ENCODE peak calls at places on chromosomes 13 and 19, in eight cellular contexts. B is AG10803, I is HCT116, Y is WERI-Rb-1, T is astrocyte, N is heart right ventricle, E is heart left ventricle, W is SK-N-SH. S is an unnamed sample.

GRCh38 chr19:16233081-16233776 is 35.5 kb downstream of the AP1M1 start:
- DNase-seq in Y (no peak), N (no peak), W (peak), I (no peak), E (no peak), B (no peak), T (no peak), S (no peak)

GRCh38 chr13:49110122-49110831 is 109.9 kb upstream of the MLNR start:
- DNase-seq in E (peak), W (peak), Y (peak), B (peak), I (peak), N (peak), T (peak), S (peak)

GRCh38 chr13:54241719-54242118 is 1213.1 kb downstream of the OLFM4 start:
- DNase-seq in T (no peak), Y (no peak), B (no peak), W (no peak), I (no peak), N (no peak), E (no peak), S (no peak)

GRCh38 chr19:9848761-9849160 is 13.6 kb downstream of the PIN1 start:
- DNase-seq in W (no peak), T (no peak), E (no peak), I (no peak), Y (peak), B (no peak), N (no peak), S (no peak)

GRCh38 chr13:51315658-51316057 is 23.8 kb upstream of the SERPINE3 start:
- DNase-seq in B (no peak), E (no peak), N (no peak), Y (no peak), T (peak), I (no peak), W (no peak), S (no peak)

GRCh38 chr19:29529646-29530548 is 4.1 kb downstream of the VSTM2B start:
- DNase-seq in T (no peak), I (no peak), W (peak), N (no peak), E (peak), Y (no peak), B (no peak), S (no peak)

GRCh38 chr13:40130871-40131636 is 475.6 kb downstream of the COG6 start:
- DNase-seq in W (no peak), N (no peak), Y (no peak), B (peak), T (peak), E (no peak), I (peak), S (no peak)

GRCh38 chr19:29779921-29780320 is 31.9 kb upstream of the CCNE1 start:
- DNase-seq in Y (no peak), I (no peak), E (no peak), B (no peak), T (no peak), W (no peak), N (no peak), S (no peak)

GRCh38 chr19:3479177-3479818 is 1.0 kb downstream of the SMIM24 start:
- DNase-seq in Y (peak), W (peak), I (peak), T (no peak), B (no peak), N (no peak), E (no peak), S (no peak)

GRCh38 chr13:37488682-37489081 is 109.9 kb downstream of the POSTN start:
- DNase-seq in B (peak), E (no peak), I (no peak), N (no peak), T (peak), W (no peak), Y (no peak), S (no peak)

GRCh38 chr13:110874508-110874960 is 40.3 kb downstream of the ANKRD10 start:
- DNase-seq in I (peak), T (peak), B (peak), Y (peak), N (peak), E (peak), W (peak), S (no peak)

GRCh38 chr19:10505583-10506229 is 2.5 kb upstream of the KEAP1 start:
- DNase-seq in Y (peak), I (peak), E (peak), B (peak), T (no peak), N (peak), W (peak), S (no peak)

GRCh38 chr13:43316997-43317396 is 293.6 kb downstream of the DNAJC15 start:
- DNase-seq in B (peak), E (no peak), I (no peak), N (peak), T (peak), Y (no peak), W (peak), S (no peak)

GRCh38 chr13:113297370-113297871 is 382 bp downstream of the LAMP1 start:
- DNase-seq in W (no peak), T (no peak), I (no peak), E (no peak), N (no peak), B (peak), Y (peak), S (no peak)

GRCh38 chr13:75395056-75395455 is 86.9 kb downstream of the TBC1D4 start:
- DNase-seq in N (no peak), E (no peak), Y (no peak), B (no peak), I (no peak), T (no peak), W (no peak), S (no peak)

DNA sequence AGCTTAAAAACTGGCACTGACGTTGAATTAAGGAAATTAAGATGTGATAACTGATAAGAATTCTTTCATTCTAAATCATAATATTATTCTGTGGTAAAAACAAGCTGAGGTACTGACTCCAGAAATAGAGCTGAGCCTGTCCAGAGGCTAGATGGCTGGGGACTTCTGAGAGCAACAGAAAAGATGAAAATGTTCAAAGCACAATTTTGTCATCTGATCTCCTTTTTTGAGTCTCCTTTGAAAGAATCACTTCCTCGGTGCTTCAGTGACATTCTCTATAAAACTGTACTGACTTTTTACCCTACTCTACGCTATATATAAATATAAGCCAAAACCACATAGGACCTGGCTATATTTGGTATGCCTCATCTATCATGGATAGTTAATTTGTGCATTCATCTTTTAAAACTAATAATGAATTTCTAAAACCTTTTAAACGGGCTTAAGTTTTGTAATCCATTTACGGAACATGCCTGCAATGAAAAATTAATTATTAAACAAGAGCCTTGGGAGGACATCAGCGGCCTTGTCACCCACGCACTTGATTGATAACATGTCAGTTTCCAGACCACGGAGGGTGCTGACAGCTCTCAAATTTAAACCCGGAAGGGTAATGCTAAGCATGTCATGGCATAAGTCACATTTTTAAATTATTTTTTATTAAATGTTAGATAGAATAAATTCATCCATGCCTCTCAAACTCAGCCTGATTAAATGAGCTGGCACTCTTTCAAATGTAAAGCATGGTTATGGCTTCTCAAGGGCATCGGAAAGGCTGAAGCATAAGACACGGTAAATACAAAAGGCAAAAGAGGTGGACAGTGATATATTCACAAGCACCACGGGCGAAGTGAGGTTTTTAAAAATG is 235.4 kb downstream of the PCDH9 start:
- DNase-seq in Y (no peak), E (no peak), I (no peak), B (no peak), N (no peak), W (no peak), T (no peak), S (no peak)
- H3K4me3 ChIP-seq in Y (no peak), E (peak), I (no peak), B (peak), N (peak), W (no peak), T (peak), S (no peak)

DNA sequence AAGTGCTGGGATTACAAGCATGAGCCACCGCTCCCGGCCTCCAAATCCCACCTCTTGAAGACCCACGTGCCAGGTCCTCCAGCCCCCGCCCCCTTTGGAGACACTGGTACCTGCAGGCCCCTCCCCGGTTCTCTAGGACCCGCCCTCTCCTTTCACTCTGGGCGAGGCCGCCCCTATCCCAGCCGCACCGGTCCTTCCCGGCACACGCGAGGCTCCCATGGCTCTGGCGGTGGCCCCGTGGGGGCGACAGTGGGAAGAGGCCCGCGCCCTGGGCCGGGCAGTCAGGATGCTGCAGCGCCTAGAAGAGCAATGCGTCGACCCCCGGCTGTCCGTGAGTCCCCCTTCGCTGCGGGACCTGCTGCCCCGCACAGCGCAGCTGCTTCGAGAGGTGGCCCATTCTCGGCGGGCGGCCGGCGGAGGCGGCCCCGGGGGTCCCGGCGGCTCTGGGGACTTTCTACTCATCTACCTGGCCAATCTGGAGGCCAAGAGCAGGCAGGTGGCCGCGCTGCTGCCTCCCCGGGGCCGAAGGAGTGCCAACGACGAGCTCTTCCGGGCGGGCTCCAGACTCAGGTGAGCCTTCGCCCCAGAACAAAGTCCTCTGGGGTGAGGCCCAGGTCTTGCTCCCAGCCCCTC is at the start of gene CBLC:
- DNase-seq in T (no peak), W (peak), E (no peak), Y (no peak), I (peak), B (no peak), N (no peak), S (no peak)
- H3K4me3 ChIP-seq in T (no peak), W (no peak), E (no peak), Y (no peak), I (peak), B (no peak), N (no peak), S (peak)

DNA sequence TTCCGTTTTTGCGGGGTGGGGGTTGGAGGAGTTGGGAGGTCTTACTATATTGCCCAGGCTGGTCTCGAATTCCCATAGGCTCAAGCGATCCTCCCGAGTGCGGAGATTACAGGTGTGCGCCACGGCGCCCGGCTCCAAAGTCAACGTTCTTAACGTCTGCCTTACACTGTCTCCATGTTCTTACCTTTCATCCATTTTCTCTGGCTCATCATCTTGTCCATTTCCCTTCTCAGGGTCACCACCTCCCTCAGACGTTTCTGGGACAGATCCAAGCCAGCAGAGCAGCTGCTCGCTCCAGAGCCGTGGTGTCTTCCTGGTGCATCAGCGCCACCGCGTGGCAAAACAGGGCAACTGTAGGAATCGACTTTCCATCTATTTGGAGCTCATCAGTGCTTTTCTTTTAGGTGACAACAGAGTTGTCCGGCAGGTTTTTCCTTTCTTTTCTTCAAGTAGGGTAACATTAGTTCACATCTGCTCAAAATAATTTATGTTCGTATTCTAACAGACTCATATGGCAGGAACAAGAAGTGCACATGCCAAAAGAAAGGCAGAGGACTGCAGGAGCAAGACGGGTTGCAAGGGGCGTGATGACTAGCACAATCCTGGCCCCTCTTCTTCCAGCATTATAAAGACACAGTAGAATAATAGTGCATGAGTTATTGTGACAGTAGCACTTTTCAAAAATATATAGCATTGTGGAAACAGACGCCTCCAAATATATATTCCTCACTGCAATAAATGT is 103.1 kb upstream of the ABCC4 start:
- DNase-seq in E (peak), T (peak), Y (peak), W (peak), I (peak), B (peak), N (peak), S (peak)
- H3K4me3 ChIP-seq in E (peak), T (peak), Y (no peak), W (peak), I (no peak), B (peak), N (peak), S (peak)

DNA sequence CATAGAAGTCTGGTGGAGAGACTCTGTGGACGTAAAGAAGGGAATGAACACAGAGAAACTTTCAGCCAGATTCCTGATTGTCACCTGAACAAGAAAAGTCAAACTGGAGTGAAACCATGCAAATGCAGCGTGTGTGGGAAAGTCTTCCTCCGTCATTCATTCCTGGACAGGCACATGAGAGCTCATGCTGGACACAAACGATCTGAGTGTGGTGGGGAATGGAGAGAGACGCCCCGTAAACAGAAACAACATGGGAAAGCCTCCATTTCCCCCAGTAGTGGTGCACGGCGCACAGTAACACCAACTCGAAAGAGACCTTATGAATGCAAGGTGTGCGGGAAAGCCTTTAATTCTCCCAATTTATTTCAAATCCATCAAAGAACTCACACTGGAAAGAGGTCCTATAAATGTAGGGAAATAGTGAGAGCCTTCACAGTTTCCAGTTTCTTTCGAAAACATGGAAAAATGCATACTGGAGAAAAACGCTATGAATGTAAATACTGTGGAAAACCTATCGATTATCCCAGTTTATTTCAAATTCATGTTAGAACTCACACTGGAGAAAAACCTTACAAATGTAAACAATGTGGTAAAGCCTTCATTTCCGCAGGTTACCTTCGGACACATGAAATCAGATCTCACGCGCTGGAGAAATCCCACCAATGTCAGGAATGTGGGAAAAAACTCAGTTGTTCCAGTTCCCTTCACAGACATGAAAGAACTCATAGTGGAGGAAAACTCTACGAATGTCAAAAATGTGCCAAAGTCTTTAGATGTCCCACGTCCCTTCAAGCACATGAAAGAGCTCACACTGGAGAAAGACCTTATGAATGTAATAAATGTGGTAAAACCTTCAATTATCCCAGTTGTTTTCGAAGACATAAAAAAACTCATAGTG is 10.8 kb downstream of the ZNF101 start:
- DNase-seq in B (no peak), T (no peak), Y (no peak), I (no peak), N (no peak), W (no peak), E (no peak), S (no peak)
- H3K4me3 ChIP-seq in B (no peak), T (no peak), Y (no peak), I (no peak), N (no peak), W (no peak), E (no peak), S (no peak)

GRCh38 chr19:17327654-17328516 is 6.8 kb downstream of the ANO8 start:
- DNase-seq in T (no peak), N (no peak), W (peak), E (no peak), Y (no peak), I (peak), B (no peak), S (no peak)
- H3K4me3 ChIP-seq in T (no peak), N (no peak), W (no peak), E (peak), Y (no peak), I (peak), B (no peak), S (peak)

DNA sequence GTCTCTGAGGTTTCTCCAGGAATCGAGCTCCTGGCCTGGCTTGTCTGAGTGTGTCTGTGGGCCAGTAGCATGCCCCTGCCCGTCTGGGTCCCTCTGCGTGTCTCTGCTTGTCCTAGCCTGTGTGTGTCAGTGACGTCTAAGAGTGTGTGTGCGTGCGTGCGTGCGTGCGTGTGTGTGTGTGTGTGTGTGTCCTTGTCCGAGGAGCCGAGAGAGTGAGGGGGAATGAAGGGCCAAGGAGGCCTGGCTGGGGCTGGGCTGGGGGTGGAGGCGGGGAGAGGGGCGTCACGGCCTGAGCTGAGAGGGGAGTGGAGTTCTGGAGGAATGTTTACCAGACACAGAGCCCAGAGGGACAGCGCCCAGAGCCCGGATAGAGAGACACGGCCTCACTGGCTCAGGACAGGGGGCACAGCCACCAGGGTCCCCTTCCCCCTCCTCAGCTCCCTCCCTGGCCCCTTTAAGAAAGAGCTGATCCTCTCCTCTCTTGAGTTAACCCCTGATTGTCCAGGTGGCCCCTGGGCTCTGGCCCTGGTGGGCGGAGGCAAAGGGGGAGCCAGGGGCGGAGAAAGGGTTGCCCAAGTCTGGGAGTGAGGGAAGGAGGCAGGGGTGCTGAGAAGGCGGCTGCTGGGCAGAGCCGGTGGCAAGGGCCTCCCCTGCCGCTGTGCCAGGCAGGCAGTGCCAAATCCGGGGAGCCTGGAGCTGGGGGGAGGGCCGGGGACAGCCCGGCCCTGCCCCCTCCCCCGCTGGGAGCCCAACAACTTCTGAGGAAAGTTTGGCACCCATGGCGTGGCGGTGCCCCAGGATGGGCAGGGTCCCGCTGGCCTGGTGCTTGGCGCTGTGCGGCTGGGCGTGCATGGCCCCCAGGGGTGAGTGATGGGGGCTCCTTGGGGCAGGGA is at the start of gene AXL:
- DNase-seq in N (peak), T (peak), E (peak), I (peak), W (peak), Y (peak), B (peak), S (peak)
- H3K4me3 ChIP-seq in N (peak), T (peak), E (peak), I (peak), W (peak), Y (peak), B (peak), S (peak)

DNA sequence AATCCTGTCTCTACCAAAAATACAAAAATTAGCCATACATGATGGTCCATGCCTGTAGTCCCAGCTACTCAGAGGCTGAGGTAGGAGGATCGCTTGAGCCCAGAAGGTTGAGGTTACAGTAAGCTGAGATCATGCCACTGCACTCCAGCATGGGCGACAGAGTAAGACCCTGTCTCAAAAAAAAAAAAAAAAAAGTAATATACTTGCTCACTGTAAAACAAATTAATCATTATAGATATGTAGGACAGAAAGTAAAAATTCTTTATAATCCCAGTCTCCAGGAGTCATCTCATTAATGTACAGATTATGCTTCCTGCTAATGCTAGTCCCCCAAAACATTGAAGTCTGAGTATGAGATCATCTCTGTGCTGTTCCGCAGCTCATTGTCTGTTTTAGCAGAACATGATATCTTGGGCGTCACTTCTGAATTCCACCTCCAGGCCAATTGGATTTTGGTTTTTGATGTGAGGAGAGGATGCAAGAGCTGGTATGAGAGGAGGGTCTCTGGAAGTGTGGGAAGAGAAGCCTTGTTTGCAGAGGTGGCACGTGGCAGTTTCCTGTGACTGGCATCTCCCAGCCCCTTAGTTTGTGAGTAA is 75.4 kb upstream of the NPAS1 start:
- DNase-seq in N (no peak), Y (no peak), W (no peak), I (no peak), T (no peak), E (no peak), B (no peak), S (no peak)
- H3K4me3 ChIP-seq in N (no peak), Y (no peak), W (no peak), I (no peak), T (no peak), E (peak), B (peak), S (no peak)

DNA sequence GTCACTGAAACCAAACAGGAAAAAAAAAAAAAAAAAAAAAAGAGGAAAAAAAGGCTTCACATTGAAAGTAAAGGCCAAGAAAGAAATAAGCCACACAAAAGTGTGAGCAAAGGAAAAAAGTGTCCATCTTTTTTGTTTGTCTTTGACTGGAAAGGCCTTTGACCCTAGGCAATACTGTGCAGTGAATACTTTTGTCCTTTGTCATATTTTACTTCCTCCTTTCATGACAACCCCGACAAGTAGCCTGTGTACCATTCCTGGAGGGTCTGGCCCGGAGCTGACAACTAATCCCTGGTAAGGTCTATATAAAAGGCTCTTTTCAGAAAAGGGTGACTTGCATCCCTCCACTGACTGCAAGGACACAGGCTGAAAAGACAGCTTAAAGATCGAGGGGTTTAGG is 12.9 kb upstream of the MICU2 start:
- DNase-seq in I (no peak), B (no peak), T (no peak), N (no peak), W (no peak), Y (no peak), E (no peak), S (no peak)
- H3K4me3 ChIP-seq in I (peak), B (no peak), T (no peak), N (no peak), W (no peak), Y (no peak), E (no peak), S (no peak)